ENCODE peak calls at places on chromosomes 4 and X, in ten cellular contexts. W is fibroblast of lung, C is right cardiac atrium, M is body of pancreas, Q is iPS DF 6.9, X is thyroid gland, Y is RWPE1, T is suprapubic skin, U is aorta, S is testis. P is an unnamed sample.

GRCh38 chr4:19478791-19479190 is 772.9 kb upstream of the SLIT2 start:
- DNase-seq in S (no peak), X (no peak), M (no peak), W (peak), Y (no peak), T (no peak), Q (no peak), C (no peak), U (no peak), P (no peak)

GRCh38 chr4:86302242-86302641 is 57.6 kb downstream of the MAPK10 start:
- DNase-seq in C (peak), X (peak), M (peak), Y (no peak), W (peak), U (peak), S (peak), T (no peak), Q (no peak), P (no peak)

GRCh38 chr4:128381748-128382559 is 94.3 kb upstream of the PGRMC2 start:
- DNase-seq in Q (no peak), T (no peak), U (no peak), X (no peak), Y (no peak), S (no peak), M (no peak), W (no peak), C (no peak), P (no peak)

GRCh38 chrX:72238721-72239475 is at the start of gene ERCC6L:
- DNase-seq in Q (peak), X (peak), Y (peak), W (peak), C (peak), T (peak), S (peak), M (peak), U (peak), P (peak)

GRCh38 chrX:7133036-7133412 is 14.5 kb upstream of the STS start:
- DNase-seq in T (no peak), S (no peak), C (peak), U (no peak), Y (no peak), X (no peak), M (no peak), W (no peak), Q (no peak), P (no peak)

GRCh38 chr4:139692300-139693012 is 26.8 kb downstream of the MGST2 start:
- DNase-seq in U (no peak), S (no peak), C (peak), T (no peak), Y (no peak), Q (no peak), X (no peak), W (no peak), M (peak), P (no peak)

GRCh38 chrX:49188468-49189076 is 2.4 kb upstream of the PRICKLE3 start:
- DNase-seq in Y (no peak), X (no peak), S (no peak), W (no peak), Q (no peak), U (no peak), M (no peak), T (no peak), C (no peak), P (no peak)

GRCh38 chr4:110900206-110900769 is 277.4 kb upstream of the PITX2 start:
- DNase-seq in Y (no peak), S (no peak), C (no peak), U (no peak), W (no peak), M (no peak), T (no peak), X (no peak), Q (no peak), P (no peak)

GRCh38 chrX:39730671-39731389 is 366.9 kb downstream of the BCOR start:
- DNase-seq in T (peak), Q (peak), S (peak), U (peak), C (peak), M (peak), X (peak), W (peak), Y (peak), P (no peak)

GRCh38 chr4:45347056-45347455 is 620.7 kb upstream of the GNPDA2 start:
- DNase-seq in S (no peak), M (no peak), W (no peak), Q (no peak), X (no peak), Y (no peak), T (no peak), C (no peak), U (no peak), P (no peak)

GRCh38 chr4:139890810-139891209 is 225.2 kb downstream of the MGST2 start:
- DNase-seq in Y (peak), X (no peak), M (no peak), S (no peak), U (no peak), C (no peak), T (no peak), Q (no peak), W (peak), P (no peak)

GRCh38 chr4:166941629-166942028 is 292.7 kb downstream of the SPOCK3 start:
- DNase-seq in Y (peak), C (no peak), Q (no peak), T (no peak), M (no peak), W (no peak), U (no peak), X (no peak), S (no peak), P (peak)

GRCh38 chr4:15996773-15997172 is 33.8 kb upstream of the FGFBP2 start:
- DNase-seq in S (no peak), U (no peak), W (no peak), Q (no peak), T (no peak), M (no peak), C (no peak), Y (no peak), X (no peak), P (no peak)

GRCh38 chrX:34300871-34301270 is 168.8 kb upstream of the FAM47A start:
- DNase-seq in X (peak), U (no peak), C (no peak), Q (peak), W (peak), T (no peak), Y (peak), M (peak), S (peak), P (no peak)

GRCh38 chr4:8340721-8341680 is 71.4 kb downstream of the HTRA3 start:
- DNase-seq in Q (no peak), M (peak), S (peak), Y (no peak), U (peak), C (peak), X (peak), T (peak), W (peak), P (no peak)

GRCh38 chrX:135086197-135086854 is 34.0 kb downstream of the ETDB start:
- DNase-seq in C (no peak), X (no peak), Q (no peak), S (peak), U (no peak), T (no peak), M (peak), Y (peak), W (peak), P (peak)

GRCh38 chr4:77600521-77601451 is 4.8 kb upstream of the CXCL13 start:
- DNase-seq in W (peak), S (peak), M (peak), X (peak), U (no peak), Y (peak), T (no peak), Q (no peak), C (no peak), P (no peak)

GRCh38 chrX:105910563-105911105 is 88.3 kb downstream of the NRK start:
- DNase-seq in W (no peak), S (no peak), X (peak), C (no peak), M (no peak), U (no peak), T (no peak), Q (no peak), Y (no peak), P (no peak)

GRCh38 chr4:32196950-32197688 is 1477.0 kb downstream of the PCDH7 start:
- DNase-seq in U (no peak), Q (no peak), C (no peak), X (peak), Y (no peak), M (no peak), T (no peak), W (no peak), S (no peak), P (no peak)

GRCh38 chrX:149302705-149303104 is 202.4 kb downstream of the IDS start:
- DNase-seq in C (no peak), X (no peak), Q (no peak), U (no peak), T (no peak), W (no peak), M (no peak), S (no peak), Y (no peak), P (no peak)

DNA sequence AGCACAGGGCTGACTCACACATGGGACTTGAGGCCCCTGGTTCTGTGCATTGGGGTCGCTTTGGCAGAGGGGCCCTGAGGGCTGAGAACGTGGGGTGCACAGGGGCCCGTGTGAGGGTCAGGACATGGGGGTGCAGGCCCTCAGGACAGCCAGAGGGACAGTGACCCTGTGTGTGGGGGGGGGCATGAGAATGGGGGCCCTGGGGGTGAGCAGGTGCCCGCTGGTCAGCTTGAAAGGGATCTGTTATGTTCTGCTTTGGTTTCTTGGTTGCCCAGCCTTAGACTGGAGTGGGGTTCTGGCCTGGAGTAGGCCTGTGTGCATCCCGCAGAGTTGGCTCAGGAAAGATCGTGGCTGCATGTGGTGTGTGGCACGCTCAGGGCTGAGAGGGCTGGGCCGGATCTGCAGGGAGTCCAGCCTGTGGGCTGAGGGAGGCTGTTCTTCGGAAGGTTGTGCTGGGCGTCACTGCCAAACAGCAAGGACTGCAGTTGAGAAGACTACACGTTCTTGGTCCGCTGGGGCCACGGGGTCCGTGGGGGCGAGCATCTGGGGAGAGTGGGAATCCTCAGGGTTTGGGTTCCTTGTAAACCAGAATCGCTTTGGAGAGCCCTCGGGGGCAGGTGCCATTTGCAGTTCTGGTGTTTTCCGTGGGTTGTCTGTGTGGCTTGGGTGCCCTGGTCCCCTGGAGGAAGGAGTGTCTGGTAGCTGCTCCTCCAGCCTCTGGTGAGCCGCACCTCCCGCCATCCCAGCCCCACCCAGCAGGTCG is 15.2 kb upstream of the UVSSA start:
- DNase-seq in M (no peak), T (no peak), Q (no peak), X (no peak), U (no peak), S (no peak), Y (no peak), W (no peak), C (peak), P (no peak)
- H3K27ac ChIP-seq in M (no peak), T (no peak), Q (no peak), X (no peak), U (no peak), S (no peak), Y (peak), W (no peak), C (no peak), P (no peak)

GRCh38 chr4:113978105-113978504 is 1.3 kb downstream of the ARSJ start:
- DNase-seq in T (no peak), Q (no peak), M (no peak), Y (no peak), S (no peak), X (no peak), C (no peak), W (peak), U (no peak), P (no peak)
- H3K27ac ChIP-seq in T (peak), Q (no peak), M (no peak), Y (peak), S (no peak), X (no peak), C (no peak), W (peak), U (no peak), P (peak)

GRCh38 chr4:152633118-152633517 is 46.7 kb downstream of the TMEM154 start:
- DNase-seq in X (no peak), Q (no peak), T (no peak), U (no peak), Y (no peak), M (no peak), W (no peak), C (no peak), S (no peak), P (no peak)

GRCh38 chr4:152629908-152630307 is 49.9 kb downstream of the TMEM154 start:
- DNase-seq in M (no peak), C (no peak), X (no peak), Y (no peak), S (no peak), Q (no peak), W (no peak), T (no peak), U (no peak), P (no peak)

GRCh38 chr4:152630361-152630760 is 49.4 kb downstream of the TMEM154 start:
- DNase-seq in W (no peak), S (no peak), X (no peak), C (no peak), M (no peak), Y (no peak), T (no peak), U (no peak), Q (no peak), P (no peak)

GRCh38 chr4:152626790-152627189 is 53.0 kb downstream of the TMEM154 start:
- DNase-seq in C (no peak), W (no peak), M (no peak), S (no peak), Y (no peak), T (no peak), U (no peak), X (no peak), Q (no peak), P (no peak)

GRCh38 chr4:152628128-152628527 is 51.7 kb downstream of the TMEM154 start:
- DNase-seq in S (no peak), X (peak), U (no peak), C (peak), Q (no peak), W (no peak), T (no peak), Y (no peak), M (no peak), P (no peak)
- H3K27ac ChIP-seq in S (no peak), X (no peak), U (no peak), C (no peak), Q (no peak), W (no peak), T (peak), Y (no peak), M (no peak), P (no peak)

GRCh38 chr4:79623125-79623905 is 215.3 kb upstream of the GK2 start:
- DNase-seq in U (no peak), C (no peak), W (peak), S (peak), Q (no peak), Y (no peak), T (no peak), M (no peak), X (no peak), P (no peak)
- H3K27ac ChIP-seq in U (peak), C (no peak), W (no peak), S (no peak), Q (no peak), Y (no peak), T (no peak), M (no peak), X (no peak), P (no peak)

P was measured in epithelial cell of prostate.